ENCODE peak calls at places on chromosome 21, in seven cellular contexts. L is amniotic stem cell, V is mucosa of descending colon, H is nephron progenitor cell, A is ascending aorta, I is ovary, W is EL. K is an unnamed sample.

GRCh38 chr21:39908265-39908923 is 41.2 kb downstream of the PCP4 start:
- DNase-seq in L (no peak), V (no peak), H (no peak), A (no peak), I (no peak), W (no peak), K (no peak)

GRCh38 chr21:40964691-40965090 is 117.7 kb upstream of the DSCAM start:
- DNase-seq in L (peak; percentile 6), V (no peak), H (no peak), A (no peak), I (no peak), W (no peak), K (no peak)

GRCh38 chr21:37787456-37787855 is 128.8 kb downstream of the KCNJ6 start:
- DNase-seq in L (peak; percentile 36), V (no peak), H (no peak), A (no peak), I (no peak), W (peak; percentile 94), K (peak; percentile 75)

GRCh38 chr21:41647806-41648561 is 118.9 kb downstream of the RIPK4 start:
- DNase-seq in L (no peak), V (no peak), H (no peak), A (no peak), I (no peak), W (no peak), K (no peak)

GRCh38 chr21:16419188-16419874 is 689.5 kb downstream of the USP25 start:
- DNase-seq in L (no peak), V (peak; percentile 13), H (peak; percentile 3), A (peak; percentile 12), I (peak; percentile 89), W (no peak), K (peak; percentile 40)

GRCh38 chr21:26800455-26801454 is 44.5 kb downstream of the ADAMTS1 start:
- DNase-seq in L (no peak), V (no peak), H (no peak), A (no peak), I (peak; percentile 56), W (no peak), K (peak; percentile 11)

GRCh38 chr21:45109831-45110492 is 35.6 kb downstream of the ADARB1 start:
- DNase-seq in L (no peak), V (peak; percentile 41), H (no peak), A (no peak), I (no peak), W (no peak), K (no peak)

GRCh38 chr21:27674037-27674436 is 707.1 kb upstream of the ADAMTS5 start:
- DNase-seq in L (no peak), V (no peak), H (no peak), A (no peak), I (no peak), W (peak; percentile 77), K (peak; percentile 78)

GRCh38 chr21:32087452-32087851 is 191.4 kb downstream of the MIS18A start:
- DNase-seq in L (no peak), V (no peak), H (no peak), A (no peak), I (no peak), W (no peak), K (no peak)

GRCh38 chr21:26136686-26137085 is 33.9 kb downstream of the APP start:
- DNase-seq in L (no peak), V (no peak), H (no peak), A (no peak), I (no peak), W (no peak), K (no peak)

GRCh38 chr21:29821230-29821629 is 118.6 kb downstream of the GRIK1 start:
- DNase-seq in L (no peak), V (no peak), H (no peak), A (no peak), I (no peak), W (no peak), K (no peak)

GRCh38 chr21:45406801-45407628 is 2.0 kb downstream of the COL18A1 start:
- DNase-seq in L (no peak), V (no peak), H (peak; percentile 54), A (no peak), I (peak; percentile 52), W (peak; percentile 26), K (no peak)

GRCh38 chr21:43993420-43993934 is 18.6 kb upstream of the TRAPPC10 start:
- DNase-seq in L (no peak), V (no peak), H (no peak), A (no peak), I (no peak), W (no peak), K (no peak)

GRCh38 chr21:15976807-15977206 is 247.0 kb downstream of the USP25 start:
- DNase-seq in L (no peak), V (no peak), H (peak; percentile 5), A (no peak), I (no peak), W (peak; percentile 13), K (no peak)

GRCh38 chr21:38667466-38667865 is 138.3 kb upstream of the ETS2 start:
- DNase-seq in L (no peak), V (no peak), H (no peak), A (no peak), I (no peak), W (no peak), K (no peak)

GRCh38 chr21:14991957-14992356 is 72.8 kb downstream of the NRIP1 start:
- DNase-seq in L (no peak), V (no peak), H (no peak), A (no peak), I (no peak), W (no peak), K (no peak)

GRCh38 chr21:17370750-17371325 is 142.0 kb upstream of the CXADR start:
- DNase-seq in L (no peak), V (no peak), H (no peak), A (no peak), I (no peak), W (peak; percentile 8), K (no peak)

GRCh38 chr21:35095859-35096291 is 46.8 kb upstream of the RUNX1 start:
- DNase-seq in L (no peak), V (no peak), H (no peak), A (no peak), I (no peak), W (no peak), K (peak; percentile 18)

GRCh38 chr21:26131554-26131953 is 39.0 kb downstream of the APP start:
- DNase-seq in L (no peak), V (no peak), H (no peak), A (no peak), I (no peak), W (no peak), K (no peak)

GRCh38 chr21:26753822-26754221 is 91.4 kb downstream of the ADAMTS1 start:
- DNase-seq in L (no peak), V (no peak), H (no peak), A (no peak), I (no peak), W (no peak), K (no peak)

GRCh38 chr21:38343691-38344090 is 86.9 kb downstream of the KCNJ15 start:
- DNase-seq in L (no peak), V (peak; percentile 24), H (no peak), A (peak; percentile 86), I (no peak), W (peak; percentile 21), K (no peak)

GRCh38 chr21:44432841-44433790 is 22.2 kb upstream of the LRRC3 start:
- DNase-seq in L (no peak), V (no peak), H (no peak), A (no peak), I (no peak), W (no peak), K (no peak)

GRCh38 chr21:42534361-42534900 is 20.8 kb downstream of the SLC37A1 start:
- DNase-seq in L (no peak), V (no peak), H (no peak), A (peak; percentile 43), I (no peak), W (no peak), K (no peak)

GRCh38 chr21:15617968-15618367 is 111.8 kb upstream of the USP25 start:
- DNase-seq in L (no peak), V (no peak), H (no peak), A (no peak), I (no peak), W (peak; percentile 86), K (peak; percentile 71)

GRCh38 chr21:33258475-33258874 is 7.7 kb upstream of the IL10RB start:
- DNase-seq in L (no peak), V (no peak), H (no peak), A (no peak), I (no peak), W (no peak), K (no peak)

GRCh38 chr21:42300045-42300583 is 15.1 kb downstream of the TFF3 start:
- DNase-seq in L (no peak), V (no peak), H (no peak), A (no peak), I (no peak), W (no peak), K (no peak)

GRCh38 chr21:15645830-15646229 is 84.0 kb upstream of the USP25 start:
- DNase-seq in L (no peak), V (no peak), H (no peak), A (no peak), I (no peak), W (no peak), K (peak; percentile 17)

GRCh38 chr21:44371596-44371995 is 18.2 kb downstream of the TRPM2 start:
- DNase-seq in L (no peak), V (no peak), H (no peak), A (no peak), I (no peak), W (no peak), K (no peak)

GRCh38 chr21:33089439-33089838 is 19.5 kb downstream of the OLIG1 start:
- DNase-seq in L (no peak), V (peak; percentile 18), H (no peak), A (no peak), I (no peak), W (no peak), K (no peak)

GRCh38 chr21:38821959-38822682 is 16.4 kb downstream of the ETS2 start:
- DNase-seq in L (no peak), V (no peak), H (no peak), A (no peak), I (no peak), W (no peak), K (no peak)

GRCh38 chr21:36773111-36773510 is 74.2 kb downstream of the SIM2 start:
- DNase-seq in L (peak; percentile 33), V (peak; percentile 84), H (no peak), A (peak; percentile 40), I (peak; percentile 81), W (peak; percentile 75), K (peak; percentile 63)

GRCh38 chr21:46071082-46071481 is 26.8 kb upstream of the COL6A2 start:
- DNase-seq in L (no peak), V (no peak), H (no peak), A (no peak), I (no peak), W (no peak), K (no peak)

GRCh38 chr21:26948194-26948593 is 18.7 kb downstream of the ADAMTS5 start:
- DNase-seq in L (no peak), V (no peak), H (no peak), A (no peak), I (no peak), W (peak; percentile 9), K (no peak)